ENCODE peak calls at places on chromosomes 12 and 14, in seven cellular contexts. One of them, this sample, is unnamed.
A peak's percentile ranks its signal among the peaks of the same experiment; 100 is the strongest.

GRCh38 chr12:7444076-7444475 is at the start of gene CD163L1:
- DNase-seq in lower lobe of right lung: no peak
- DNase-seq in esophagus squamous epithelium: no peak
- DNase-seq in H1: no peak
- DNase-seq in H9: no peak
- DNase-seq in GM23338: no peak
- DNase-seq in GM23248: no peak
- DNase-seq in this sample: no peak

GRCh38 chr14:53912121-53912520 is 44.5 kb downstream of the BMP4 start:
- DNase-seq in esophagus squamous epithelium: no peak
- DNase-seq in H1: no peak
- DNase-seq in lower lobe of right lung: no peak
- DNase-seq in GM23338: no peak
- DNase-seq in H9: no peak
- DNase-seq in GM23248: no peak
- DNase-seq in this sample: no peak

GRCh38 chr14:50320279-50320678 is 8.2 kb downstream of the DMAC2L start:
- DNase-seq in H1: no peak
- DNase-seq in H9: no peak
- DNase-seq in lower lobe of right lung: no peak
- DNase-seq in GM23338: no peak
- DNase-seq in esophagus squamous epithelium: no peak
- DNase-seq in GM23248: peak; percentile 92
- DNase-seq in this sample: peak; percentile 66

GRCh38 chr12:71159260-71159659 is 1.5 kb upstream of the TSPAN8 start:
- DNase-seq in GM23338: no peak
- DNase-seq in lower lobe of right lung: no peak
- DNase-seq in H9: no peak
- DNase-seq in esophagus squamous epithelium: no peak
- DNase-seq in GM23248: no peak
- DNase-seq in H1: no peak
- DNase-seq in this sample: no peak

GRCh38 chr12:13799574-13799973 is 181.8 kb downstream of the GRIN2B start:
- DNase-seq in H1: peak; percentile 53
- DNase-seq in H9: peak; percentile 47
- DNase-seq in GM23338: peak; percentile 7
- DNase-seq in esophagus squamous epithelium: no peak
- DNase-seq in lower lobe of right lung: no peak
- DNase-seq in GM23248: no peak
- DNase-seq in this sample: no peak

GRCh38 chr14:72665259-72665658 is 228.6 kb downstream of the DPF3 start:
- DNase-seq in GM23338: no peak
- DNase-seq in GM23248: peak; percentile 96
- DNase-seq in lower lobe of right lung: no peak
- DNase-seq in H1: no peak
- DNase-seq in H9: no peak
- DNase-seq in esophagus squamous epithelium: no peak
- DNase-seq in this sample: peak; percentile 86

GRCh38 chr14:78848234-78848820 is 678.2 kb downstream of the NRXN3 start:
- DNase-seq in esophagus squamous epithelium: no peak
- DNase-seq in H9: peak; percentile 68
- DNase-seq in GM23248: peak; percentile 57
- DNase-seq in lower lobe of right lung: no peak
- DNase-seq in GM23338: peak; percentile 82
- DNase-seq in H1: peak; percentile 70
- DNase-seq in this sample: no peak

GRCh38 chr14:34246206-34246605 is 215.8 kb downstream of the SPTSSA start:
- DNase-seq in esophagus squamous epithelium: no peak
- DNase-seq in H9: no peak
- DNase-seq in lower lobe of right lung: no peak
- DNase-seq in GM23248: no peak
- DNase-seq in GM23338: no peak
- DNase-seq in H1: no peak
- DNase-seq in this sample: no peak

GRCh38 chr12:53098354-53098981 is 1.0 kb downstream of the IGFBP6 start:
- DNase-seq in GM23338: peak; percentile 34
- DNase-seq in H1: no peak
- DNase-seq in H9: peak; percentile 29
- DNase-seq in GM23248: peak; percentile 92
- DNase-seq in esophagus squamous epithelium: no peak
- DNase-seq in lower lobe of right lung: no peak
- DNase-seq in this sample: peak; percentile 90

GRCh38 chr14:91371011-91371989 is 46.3 kb downstream of the CCDC88C start:
- DNase-seq in esophagus squamous epithelium: no peak
- DNase-seq in GM23248: no peak
- DNase-seq in GM23338: no peak
- DNase-seq in lower lobe of right lung: no peak
- DNase-seq in H9: no peak
- DNase-seq in H1: no peak
- DNase-seq in this sample: no peak

GRCh38 chr14:76778546-76779215 is 17.4 kb downstream of the VASH1 start:
- DNase-seq in esophagus squamous epithelium: no peak
- DNase-seq in GM23248: no peak
- DNase-seq in H1: no peak
- DNase-seq in lower lobe of right lung: no peak
- DNase-seq in H9: peak; percentile 22
- DNase-seq in GM23338: no peak
- DNase-seq in this sample: no peak

GRCh38 chr12:109130755-109131521 is 14.6 kb downstream of the ACACB start:
- DNase-seq in GM23248: peak; percentile 49
- DNase-seq in H9: no peak
- DNase-seq in lower lobe of right lung: no peak
- DNase-seq in esophagus squamous epithelium: no peak
- DNase-seq in H1: no peak
- DNase-seq in GM23338: peak; percentile 20
- DNase-seq in this sample: no peak

GRCh38 chr14:29926228-29926627 is 1.4 kb downstream of the PRKD1 start:
- DNase-seq in H1: no peak
- DNase-seq in H9: no peak
- DNase-seq in GM23338: peak; percentile 11
- DNase-seq in GM23248: peak; percentile 29
- DNase-seq in lower lobe of right lung: no peak
- DNase-seq in esophagus squamous epithelium: no peak
- DNase-seq in this sample: peak; percentile 88

GRCh38 chr12:57216014-57216891 is at the start of gene NXPH4:
- DNase-seq in GM23338: peak; percentile 86
- DNase-seq in H1: peak; percentile 84
- DNase-seq in H9: peak; percentile 88
- DNase-seq in lower lobe of right lung: no peak
- DNase-seq in GM23248: peak; percentile 54
- DNase-seq in esophagus squamous epithelium: no peak
- DNase-seq in this sample: peak; percentile 95

GRCh38 chr12:94721173-94721572 is 70.8 kb upstream of the TMCC3 start:
- DNase-seq in lower lobe of right lung: no peak
- DNase-seq in H1: no peak
- DNase-seq in GM23338: no peak
- DNase-seq in H9: no peak
- DNase-seq in esophagus squamous epithelium: no peak
- DNase-seq in GM23248: no peak
- DNase-seq in this sample: peak; percentile 37

GRCh38 chr12:124419292-124420040 is 124.6 kb downstream of the RFLNA start:
- DNase-seq in GM23248: no peak
- DNase-seq in GM23338: no peak
- DNase-seq in H1: no peak
- DNase-seq in lower lobe of right lung: no peak
- DNase-seq in esophagus squamous epithelium: no peak
- DNase-seq in H9: no peak
- DNase-seq in this sample: no peak

GRCh38 chr14:68014771-68015170 is 195.2 kb downstream of the RAD51B start:
- DNase-seq in GM23338: no peak
- DNase-seq in esophagus squamous epithelium: no peak
- DNase-seq in H9: no peak
- DNase-seq in GM23248: no peak
- DNase-seq in H1: no peak
- DNase-seq in lower lobe of right lung: no peak
- DNase-seq in this sample: no peak
- H3K4me1 ChIP-seq in GM23338: no peaks in the 10 kb centered on the region
- H3K4me1 ChIP-seq in esophagus squamous epithelium: no peaks in the 10 kb centered on the region
- H3K4me1 ChIP-seq in H9: no peaks in the 10 kb centered on the region
- H3K4me1 ChIP-seq in GM23248: peaks cover 32% of the 10 kb centered on the region
- H3K4me1 ChIP-seq in H1: no peaks in the 10 kb centered on the region
- H3K4me1 ChIP-seq in lower lobe of right lung: no peaks in the 10 kb centered on the region
- H3K4me1 ChIP-seq in this sample: peaks cover 29% of the 10 kb centered on the region

GRCh38 chr14:103422981-103423600 is 37.9 kb downstream of the MARK3 start:
- DNase-seq in lower lobe of right lung: no peak
- DNase-seq in H9: no peak
- DNase-seq in esophagus squamous epithelium: no peak
- DNase-seq in GM23338: no peak
- DNase-seq in H1: no peak
- DNase-seq in GM23248: peak; percentile 64
- DNase-seq in this sample: peak; percentile 65

GRCh38 chr14:103416916-103417315 is 31.7 kb downstream of the MARK3 start:
- DNase-seq in H9: no peak
- DNase-seq in GM23338: peak; percentile 35
- DNase-seq in esophagus squamous epithelium: no peak
- DNase-seq in lower lobe of right lung: no peak
- DNase-seq in H1: no peak
- DNase-seq in GM23248: no peak
- DNase-seq in this sample: no peak

GRCh38 chr14:103418508-103418818 is 33.2 kb downstream of the MARK3 start:
- DNase-seq in H1: no peak
- DNase-seq in GM23338: no peak
- DNase-seq in lower lobe of right lung: no peak
- DNase-seq in esophagus squamous epithelium: no peak
- DNase-seq in GM23248: peak; percentile 91
- DNase-seq in H9: no peak
- DNase-seq in this sample: no peak
- H3K27ac ChIP-seq in H1: no peak overlapping the region
- H3K27ac ChIP-seq in GM23338: no peak overlapping the region
- H3K27ac ChIP-seq in lower lobe of right lung: no peak overlapping the region
- H3K27ac ChIP-seq in esophagus squamous epithelium: no peak overlapping the region
- H3K27ac ChIP-seq in GM23248: peak overlapping the region; percentile 89
- H3K27ac ChIP-seq in H9: no peak overlapping the region
- H3K27ac ChIP-seq in this sample: peak overlapping the region; percentile 55

GRCh38 chr14:22813145-22813544 is 2.1 kb downstream of the SLC7A7 start:
- DNase-seq in esophagus squamous epithelium: no peak
- DNase-seq in H1: no peak
- DNase-seq in H9: no peak
- DNase-seq in lower lobe of right lung: no peak
- DNase-seq in GM23338: no peak
- DNase-seq in GM23248: no peak
- DNase-seq in this sample: no peak

GRCh38 chr14:22814373-22814772 is 862 bp downstream of the SLC7A7 start:
- DNase-seq in H9: no peak
- DNase-seq in esophagus squamous epithelium: no peak
- DNase-seq in GM23248: no peak
- DNase-seq in H1: no peak
- DNase-seq in lower lobe of right lung: no peak
- DNase-seq in GM23338: no peak
- DNase-seq in this sample: no peak

GRCh38 chr14:22814945-22815713 is at the start of gene SLC7A7:
- DNase-seq in lower lobe of right lung: no peak
- DNase-seq in esophagus squamous epithelium: no peak
- DNase-seq in H9: peak; percentile 38
- DNase-seq in H1: no peak
- DNase-seq in GM23338: peak; percentile 15
- DNase-seq in GM23248: no peak
- DNase-seq in this sample: no peak

GRCh38 chr14:22811752-22812151 is 3.5 kb downstream of the SLC7A7 start:
- DNase-seq in H1: no peak
- DNase-seq in esophagus squamous epithelium: no peak
- DNase-seq in GM23338: no peak
- DNase-seq in lower lobe of right lung: no peak
- DNase-seq in GM23248: no peak
- DNase-seq in H9: no peak
- DNase-seq in this sample: no peak

DNA sequence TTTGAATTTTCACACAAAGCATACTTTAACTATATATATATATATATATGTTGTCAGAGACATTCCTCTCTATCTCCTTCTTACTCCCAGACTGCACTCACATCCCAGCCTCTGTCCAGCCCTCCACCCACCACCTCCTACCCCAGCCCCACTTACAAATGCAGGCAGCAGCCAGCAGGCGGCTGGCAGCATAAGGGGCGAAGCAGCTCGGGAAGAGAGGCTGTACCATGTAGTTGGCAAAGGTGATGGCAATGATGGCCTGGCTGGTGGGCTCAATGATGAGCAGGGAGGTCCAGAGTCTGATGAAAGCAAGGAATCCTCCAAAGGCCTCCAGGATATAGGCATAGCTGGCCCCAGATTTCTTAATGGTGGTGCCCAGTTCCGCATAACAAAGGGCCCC is 2.5 kb downstream of the SLC7A7 start:
- DNase-seq in esophagus squamous epithelium: no peak
- DNase-seq in GM23248: no peak
- DNase-seq in H1: peak; percentile 58
- DNase-seq in lower lobe of right lung: no peak
- DNase-seq in GM23338: peak; percentile 57
- DNase-seq in H9: peak; percentile 66
- DNase-seq in this sample: no peak
- H3K4me1 ChIP-seq in esophagus squamous epithelium: no peaks in the 10 kb centered on the region
- H3K4me1 ChIP-seq in GM23248: peaks cover 1% of the 10 kb centered on the region
- H3K4me1 ChIP-seq in H1: peaks cover 9% of the 10 kb centered on the region
- H3K4me1 ChIP-seq in lower lobe of right lung: peaks cover 20% of the 10 kb centered on the region
- H3K4me1 ChIP-seq in GM23338: peaks cover 22% of the 10 kb centered on the region
- H3K4me1 ChIP-seq in H9: peaks cover 11% of the 10 kb centered on the region
- H3K4me1 ChIP-seq in this sample: peaks cover under 1% of the 10 kb centered on the region

GRCh38 chr12:29728033-29728432 is 55.7 kb downstream of the TMTC1 start:
- DNase-seq in lower lobe of right lung: no peak
- DNase-seq in esophagus squamous epithelium: no peak
- DNase-seq in GM23338: no peak
- DNase-seq in H1: no peak
- DNase-seq in GM23248: no peak
- DNase-seq in H9: no peak
- DNase-seq in this sample: no peak

GRCh38 chr12:29726321-29726692 is 57.4 kb downstream of the TMTC1 start:
- DNase-seq in H1: no peak
- DNase-seq in GM23338: no peak
- DNase-seq in GM23248: no peak
- DNase-seq in esophagus squamous epithelium: no peak
- DNase-seq in H9: no peak
- DNase-seq in lower lobe of right lung: no peak
- DNase-seq in this sample: no peak

GRCh38 chr12:29730481-29730880 is 53.3 kb downstream of the TMTC1 start:
- DNase-seq in esophagus squamous epithelium: no peak
- DNase-seq in H9: no peak
- DNase-seq in lower lobe of right lung: no peak
- DNase-seq in H1: no peak
- DNase-seq in GM23248: no peak
- DNase-seq in GM23338: no peak
- DNase-seq in this sample: no peak

GRCh38 chr12:29725587-29726320 is 58.0 kb downstream of the TMTC1 start:
- DNase-seq in GM23248: peak; percentile 58
- DNase-seq in lower lobe of right lung: no peak
- DNase-seq in GM23338: no peak
- DNase-seq in esophagus squamous epithelium: no peak
- DNase-seq in H1: no peak
- DNase-seq in H9: no peak
- DNase-seq in this sample: peak; percentile 37

DNA sequence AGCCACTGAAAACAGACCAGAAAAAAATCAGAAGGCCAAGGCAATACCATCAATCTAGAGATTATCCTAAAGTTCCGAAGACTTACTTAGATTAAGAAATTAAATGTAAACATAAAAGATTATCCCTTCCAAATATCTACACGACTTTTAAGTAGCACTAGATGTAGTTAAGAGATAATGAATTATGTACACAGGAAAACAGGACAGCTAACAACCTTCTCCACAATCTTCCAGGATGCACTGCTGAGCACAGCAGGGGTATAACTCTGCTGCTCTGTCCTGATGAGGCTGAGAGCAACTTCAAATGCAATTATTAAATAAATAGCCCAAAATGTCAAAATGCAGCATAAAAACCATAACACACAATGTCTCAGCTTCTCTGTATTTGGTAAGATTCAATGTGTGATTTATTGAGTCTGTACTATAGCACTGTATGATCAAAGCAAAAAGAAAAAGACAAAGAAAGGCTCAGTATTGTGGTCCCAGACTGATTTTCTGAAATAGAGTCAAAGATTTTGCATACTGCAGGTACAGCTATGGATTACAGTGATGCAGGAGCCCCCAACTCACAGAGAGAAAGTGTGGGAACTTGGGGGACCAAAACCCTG is 56.9 kb downstream of the TMTC1 start:
- DNase-seq in GM23338: no peak
- DNase-seq in lower lobe of right lung: no peak
- DNase-seq in esophagus squamous epithelium: no peak
- DNase-seq in GM23248: no peak
- DNase-seq in H9: no peak
- DNase-seq in H1: no peak
- DNase-seq in this sample: no peak
- H3K27ac ChIP-seq in GM23338: no peak overlapping the region
- H3K27ac ChIP-seq in lower lobe of right lung: peak overlapping the region; percentile 65
- H3K27ac ChIP-seq in esophagus squamous epithelium: peak overlapping the region; percentile 62
- H3K27ac ChIP-seq in GM23248: no peak overlapping the region
- H3K27ac ChIP-seq in H9: no peak overlapping the region
- H3K27ac ChIP-seq in H1: no peak overlapping the region
- H3K27ac ChIP-seq in this sample: no peak overlapping the region